ENCODE peak calls at places on chromosomes 4 and X, in five cellular contexts. F, O, J, P and X are unnamed samples.
A peak's percentile ranks its signal among the peaks of the same experiment; 100 is the strongest.

GRCh38 chrX:45980726-45981125 is 564.5 kb downstream of the ZNF674 start:
- DNase-seq in F (no peak), O (no peak), J (no peak), P (no peak), X (no peak)

GRCh38 chr4:40333921-40334352 is 1.2 kb upstream of the CHRNA9 start:
- DNase-seq in F (peak; percentile 80), O (peak; percentile 76), J (no peak), P (no peak), X (no peak)

GRCh38 chrX:5876984-5877655 is 351.5 kb downstream of the NLGN4X start:
- DNase-seq in F (peak; percentile 1), O (no peak), J (no peak), P (no peak), X (no peak)

GRCh38 chr4:27666943-27667342 is 806.3 kb downstream of the STIM2 start:
- DNase-seq in F (no peak), O (no peak), J (no peak), P (no peak), X (no peak)

GRCh38 chr4:25180524-25181131 is 20.4 kb upstream of the SEPSECS start:
- DNase-seq in F (peak; percentile 41), O (peak; percentile 46), J (no peak), P (no peak), X (no peak)

GRCh38 chr4:153153339-153153851 is 50.8 kb upstream of the TRIM2 start:
- DNase-seq in F (peak; percentile 29), O (peak; percentile 7), J (peak; percentile 62), P (peak; percentile 33), X (peak; percentile 77)

GRCh38 chrX:46328133-46328532 is 217.1 kb downstream of the ZNF674 start:
- DNase-seq in F (no peak), O (no peak), J (no peak), P (no peak), X (no peak)

GRCh38 chr4:45580306-45580705 is 543.5 kb downstream of the GABRG1 start:
- DNase-seq in F (no peak), O (no peak), J (no peak), P (no peak), X (no peak)

GRCh38 chrX:112901821-112902732 is 61.4 kb upstream of the AMOT start:
- DNase-seq in F (no peak), O (no peak), J (no peak), P (no peak), X (no peak)

GRCh38 chr4:115674485-115674884 is 561.1 kb upstream of the NDST4 start:
- DNase-seq in F (no peak), O (no peak), J (no peak), P (no peak), X (no peak)

GRCh38 chr4:183610033-183610432 is 49.0 kb downstream of the RWDD4 start:
- DNase-seq in F (no peak), O (peak; percentile 35), J (no peak), P (no peak), X (no peak)

GRCh38 chr4:107951551-107951950 is 20.2 kb downstream of the CYP2U1 start:
- DNase-seq in F (peak; percentile 69), O (peak; percentile 89), J (no peak), P (no peak), X (no peak)

GRCh38 chrX:143580266-143580665 is 55.6 kb downstream of the SLITRK4 start:
- DNase-seq in F (no peak), O (no peak), J (no peak), P (no peak), X (no peak)

GRCh38 chr4:56182356-56182755 is 204.9 kb downstream of the AASDH start:
- DNase-seq in F (no peak), O (no peak), J (no peak), P (no peak), X (no peak)

GRCh38 chrX:46628406-46629371 is 55.1 kb downstream of the CHST7 start:
- DNase-seq in F (peak; percentile 53), O (peak; percentile 62), J (peak; percentile 87), P (no peak), X (no peak)

GRCh38 chr4:186765138-186765537 is 41.5 kb upstream of the FAT1 start:
- DNase-seq in F (peak; percentile 50), O (peak; percentile 20), J (no peak), P (no peak), X (no peak)

GRCh38 chr4:99117876-99118693 is 26.0 kb downstream of the ADH4 start:
- DNase-seq in F (peak; percentile 39), O (peak; percentile 35), J (no peak), P (no peak), X (no peak)

GRCh38 chr4:3722446-3723231 is 43.5 kb upstream of the ADRA2C start:
- DNase-seq in F (no peak), O (no peak), J (no peak), P (no peak), X (no peak)

GRCh38 chr4:74598611-74599325 is 153.8 kb downstream of the AREG start:
- DNase-seq in F (no peak), O (no peak), J (no peak), P (no peak), X (no peak)

GRCh38 chrX:40511258-40511657 is 69.5 kb upstream of the ATP6AP2 start:
- DNase-seq in F (no peak), O (no peak), J (no peak), P (no peak), X (no peak)

GRCh38 chr4:172573899-172574298 is 594.7 kb upstream of the GALNT7 start:
- DNase-seq in F (no peak), O (no peak), J (no peak), P (no peak), X (no peak)

GRCh38 chrX:31931225-31931624 is 859.4 kb upstream of the FTHL17 start:
- DNase-seq in F (peak; percentile 43), O (peak; percentile 1), J (no peak), P (no peak), X (no peak)

GRCh38 chr4:79780129-79780528 is 292.9 kb downstream of the ANTXR2 start:
- DNase-seq in F (no peak), O (no peak), J (no peak), P (no peak), X (no peak)

GRCh38 chr4:43251760-43252317 is 359.3 kb downstream of the GRXCR1 start:
- DNase-seq in F (peak; percentile 7), O (peak; percentile 15), J (no peak), P (no peak), X (no peak)

GRCh38 chrX:20221902-20222301 is 44.8 kb downstream of the RPS6KA3 start:
- DNase-seq in F (no peak), O (peak; percentile 42), J (no peak), P (no peak), X (no peak)

GRCh38 chr4:11954093-11954492 is 525.4 kb upstream of the HS3ST1 start:
- DNase-seq in F (peak; percentile 9), O (no peak), J (no peak), P (no peak), X (no peak)

GRCh38 chr4:25986807-25987206 is 72.8 kb downstream of the SMIM20 start:
- DNase-seq in F (no peak), O (no peak), J (no peak), P (no peak), X (no peak)

GRCh38 chrX:77014655-77015377 is 432.4 kb upstream of the FGF16 start:
- DNase-seq in F (peak; percentile 71), O (no peak), J (no peak), P (no peak), X (no peak)

GRCh38 chr4:131430302-131430701 is 1718.8 kb upstream of the PCDH10 start:
- DNase-seq in F (no peak), O (no peak), J (no peak), P (no peak), X (no peak)
- TF ChIP-seq CTCF in F (no peak), O (no peak), J (no peak), P (no peak), X (no peak)

DNA sequence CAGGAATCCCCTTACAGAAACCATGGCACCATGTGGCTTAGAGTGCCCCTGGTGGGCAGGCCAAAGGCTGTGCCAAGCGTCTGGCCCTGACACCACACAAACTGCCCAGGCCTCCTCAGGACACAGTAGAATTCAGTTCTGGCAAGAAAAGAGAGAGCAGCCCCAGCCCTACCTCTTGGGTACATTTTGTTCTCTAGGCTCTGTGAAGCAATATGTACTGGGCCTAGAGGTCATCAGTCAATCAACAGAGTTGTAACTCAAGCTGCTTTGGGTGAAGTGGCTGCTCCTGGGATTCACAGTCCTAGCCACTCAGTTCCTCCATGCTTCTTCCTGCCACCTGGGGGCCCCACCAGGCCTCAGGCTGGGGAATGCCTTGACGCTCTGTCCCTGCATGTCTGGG is 158.1 kb upstream of the MAMLD1 start:
- DNase-seq in F (no peak), O (no peak), J (no peak), P (no peak), X (no peak)
- TF ChIP-seq CTCF in F (no peak), O (no peak), J (no peak), P (no peak), X (no peak)

GRCh38 chrX:136863826-136864225 is 16.7 kb downstream of the RBMX start:
- DNase-seq in F (no peak), O (no peak), J (no peak), P (no peak), X (no peak)

GRCh38 chrX:136856050-136856449 is 24.5 kb downstream of the RBMX start:
- DNase-seq in F (no peak), O (no peak), J (no peak), P (no peak), X (no peak)

GRCh38 chrX:136856527-136856926 is 24.0 kb downstream of the RBMX start:
- DNase-seq in F (no peak), O (no peak), J (no peak), P (no peak), X (no peak)

GRCh38 chrX:136861877-136862276 is 18.6 kb downstream of the RBMX start:
- DNase-seq in F (no peak), O (no peak), J (no peak), P (no peak), X (no peak)

GRCh38 chrX:136858007-136858756 is 22.3 kb downstream of the RBMX start:
- DNase-seq in F (no peak), O (no peak), J (no peak), P (no peak), X (no peak)
- TF ChIP-seq CTCF in F (no peak), O (no peak), J (no peak), P (no peak), X (no peak)

GRCh38 chrX:54807524-54808108 is at the start of gene MAGED2:
- DNase-seq in F (peak; percentile 47), O (peak; percentile 16), J (peak; percentile 58), P (peak; percentile 36), X (no peak)

GRCh38 chrX:54810532-54810931 is 3.0 kb downstream of the MAGED2 start:
- DNase-seq in F (no peak), O (no peak), J (no peak), P (no peak), X (no peak)

GRCh38 chrX:54811301-54811885 is 3.8 kb downstream of the MAGED2 start:
- DNase-seq in F (no peak), O (no peak), J (no peak), P (no peak), X (no peak)

GRCh38 chrX:54808605-54809483 is 1.3 kb downstream of the MAGED2 start:
- DNase-seq in F (peak; percentile 95), O (peak; percentile 96), J (peak; percentile 96), P (peak; percentile 73), X (peak; percentile 91)

DNA sequence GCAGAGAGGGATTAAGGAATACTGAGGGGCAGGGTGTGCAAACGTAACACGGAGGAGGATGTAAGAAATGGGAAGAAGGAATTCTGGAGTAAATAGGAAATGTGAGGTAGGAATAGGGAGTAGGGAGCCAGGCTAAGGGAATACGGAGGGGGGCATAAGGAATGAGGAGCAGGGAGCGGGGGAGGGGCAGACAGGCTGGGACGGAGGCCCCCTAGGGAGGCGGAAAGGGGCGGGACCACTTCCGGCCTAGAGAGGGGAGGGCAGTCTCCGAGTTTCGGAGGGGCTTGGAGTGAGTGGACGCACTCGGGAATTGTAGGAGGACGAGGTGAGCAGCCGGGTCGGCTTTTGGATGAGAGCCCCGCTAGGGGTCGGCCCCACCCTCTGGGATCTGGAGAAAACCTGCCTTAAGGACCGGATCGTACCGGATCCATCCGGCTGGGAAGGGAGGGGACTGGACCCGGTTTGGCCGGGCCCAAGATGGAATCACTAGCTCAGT is 612 bp downstream of the MAGED2 start:
- DNase-seq in F (no peak), O (no peak), J (peak; percentile 83), P (peak; percentile 10), X (peak; percentile 80)
- TF ChIP-seq CTCF in F (no peak), O (no peak), J (no peak), P (no peak), X (peak; percentile 26)